ENCODE peak calls at places on chromosomes 13 and 19, in four cellular contexts. X is AG10803, J is left lung, O is A549. Y is an unnamed sample.

GRCh38 chr19:52086481-52086880 is 9.1 kb downstream of the ZNF841 start:
- DNase-seq in X (peak), J (no peak), O (no peak), Y (peak)

GRCh38 chr19:45472557-45473365 is 5.0 kb downstream of the FOSB start:
- DNase-seq in X (peak), J (no peak), O (no peak), Y (no peak)

GRCh38 chr19:47529018-47529742 is 14.3 kb upstream of the NAPA start:
- DNase-seq in X (no peak), J (no peak), O (no peak), Y (no peak)

GRCh38 chr19:45597425-45598111 is 4.4 kb downstream of the GPR4 start:
- DNase-seq in X (no peak), J (no peak), O (no peak), Y (no peak)

GRCh38 chr19:55353803-55354697 is 469 bp downstream of the COX6B2 start:
- DNase-seq in X (no peak), J (peak), O (peak), Y (peak)

GRCh38 chr13:107992542-107992941 is 222.8 kb downstream of the LIG4 start:
- DNase-seq in X (no peak), J (no peak), O (no peak), Y (no peak)

GRCh38 chr19:48196321-48196761 is 25.9 kb downstream of the ZSWIM9 start:
- DNase-seq in X (no peak), J (no peak), O (no peak), Y (no peak)

GRCh38 chr13:50691682-50692263 is 151.7 kb downstream of the DLEU7 start:
- DNase-seq in X (no peak), J (no peak), O (no peak), Y (no peak)

GRCh38 chr13:30002577-30002976 is 152.2 kb upstream of the UBL3 start:
- DNase-seq in X (peak), J (no peak), O (peak), Y (peak)

GRCh38 chr13:101127741-101128353 is 288.5 kb downstream of the NALCN start:
- DNase-seq in X (peak), J (no peak), O (peak), Y (peak)

GRCh38 chr19:29671393-29672076 is 6.3 kb downstream of the PLEKHF1 start:
- DNase-seq in X (no peak), J (peak), O (peak), Y (peak)

GRCh38 chr19:58439576-58440554 is at the start of gene ZNF132:
- DNase-seq in X (peak), J (peak), O (peak), Y (peak)

GRCh38 chr19:9352505-9352904 is 10.3 kb upstream of the ZNF177 start:
- DNase-seq in X (no peak), J (no peak), O (no peak), Y (no peak)

GRCh38 chr13:83007226-83007625 is 875.0 kb downstream of the SLITRK1 start:
- DNase-seq in X (no peak), J (no peak), O (no peak), Y (no peak)

GRCh38 chr19:30490760-30491159 is 118.6 kb downstream of the ZNF536 start:
- DNase-seq in X (no peak), J (no peak), O (no peak), Y (no peak)

GRCh38 chr13:114067381-114067885 is 65.0 kb downstream of the RASA3 start:
- DNase-seq in X (peak), J (peak), O (no peak), Y (peak)

GRCh38 chr19:55384576-55385235 is 614 bp upstream of the TMEM238 start:
- DNase-seq in X (no peak), J (no peak), O (no peak), Y (no peak)

GRCh38 chr19:1069009-1069779 is 2.2 kb downstream of the ARHGAP45 start:
- DNase-seq in X (no peak), J (peak), O (no peak), Y (no peak)

GRCh38 chr13:85896516-85897450 is 97.6 kb upstream of the SLITRK6 start:
- DNase-seq in X (no peak), J (no peak), O (peak), Y (no peak)

GRCh38 chr19:55172741-55173140 is 6.3 kb upstream of the DNAAF3 start:
- DNase-seq in X (peak), J (no peak), O (peak), Y (peak)

GRCh38 chr19:13938361-13939027 is at the start of gene PODNL1:
- DNase-seq in X (peak), J (peak), O (no peak), Y (peak)
- H3K4me3 ChIP-seq in X (peak), J (no peak), O (no peak), Y (peak)

GRCh38 chr19:10707440-10707839 is 6.2 kb downstream of the QTRT1 start:
- DNase-seq in X (no peak), J (no peak), O (no peak), Y (no peak)

GRCh38 chr19:10699650-10700335 is 1.4 kb upstream of the QTRT1 start:
- DNase-seq in X (peak), J (no peak), O (peak), Y (peak)

GRCh38 chr19:10706990-10707389 is 5.8 kb downstream of the QTRT1 start:
- DNase-seq in X (no peak), J (no peak), O (no peak), Y (no peak)

DNA sequence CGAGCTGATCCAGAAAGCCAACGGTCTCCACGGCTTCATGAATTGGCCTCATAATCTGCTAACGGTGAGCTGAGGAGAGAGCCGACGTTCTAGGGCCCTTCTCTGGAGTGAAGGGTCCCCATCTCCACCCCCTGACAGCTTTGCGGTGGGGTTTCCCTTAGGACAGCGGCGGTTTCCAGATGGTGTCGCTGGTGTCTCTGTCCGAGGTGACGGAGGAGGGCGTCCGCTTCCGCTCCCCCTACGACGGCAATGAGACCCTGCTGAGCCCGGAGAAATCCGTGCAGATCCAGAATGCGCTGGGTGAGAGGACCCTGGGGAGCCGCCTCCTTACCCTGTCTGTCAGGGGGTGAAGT is 692 bp downstream of the QTRT1 start:
- DNase-seq in X (no peak), J (no peak), O (no peak), Y (no peak)
- TF ChIP-seq CTCF in X (peak), J (no peak), O (no peak), Y (no peak)

DNA sequence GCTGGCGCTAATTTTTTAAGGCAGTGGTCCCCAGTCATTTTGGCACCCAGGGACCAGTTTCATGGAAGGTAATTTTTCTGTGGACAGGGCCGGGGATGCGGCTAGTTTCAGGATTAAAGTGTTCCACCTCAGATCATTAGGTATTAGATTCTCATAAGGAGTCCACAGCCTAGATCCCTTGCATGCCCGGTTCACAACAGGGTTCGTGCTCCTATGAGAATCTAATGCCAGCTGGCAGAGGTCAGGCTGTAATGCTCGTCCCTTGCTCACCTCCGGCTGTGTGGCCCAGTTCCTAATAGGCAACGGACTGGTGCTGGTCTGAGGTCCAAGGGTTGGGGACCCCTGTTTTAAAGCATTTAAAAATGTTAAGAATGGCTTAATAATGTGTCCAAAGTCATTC is 54.1 kb downstream of the GPC6 start:
- DNase-seq in X (no peak), J (no peak), O (no peak), Y (no peak)
- H3K4me3 ChIP-seq in X (no peak), J (no peak), O (no peak), Y (no peak)

GRCh38 chr19:8086849-8087248 is 34.3 kb downstream of the CCL25 start:
- DNase-seq in X (no peak), J (no peak), O (no peak), Y (no peak)
- TF ChIP-seq CTCF in X (no peak), J (no peak), O (no peak), Y (no peak)

GRCh38 chr19:53944416-53944815 is 18.3 kb upstream of the CACNG8 start:
- DNase-seq in X (no peak), J (no peak), O (no peak), Y (no peak)
- H3K4me3 ChIP-seq in X (no peak), J (no peak), O (no peak), Y (no peak)

GRCh38 chr13:36188446-36188845 is 25.9 kb downstream of the SOHLH2 start:
- DNase-seq in X (no peak), J (no peak), O (no peak), Y (no peak)

GRCh38 chr13:36192166-36192565 is 22.2 kb downstream of the SOHLH2 start:
- DNase-seq in X (peak), J (no peak), O (no peak), Y (no peak)

GRCh38 chr13:36190771-36191170 is 23.6 kb downstream of the SOHLH2 start:
- DNase-seq in X (no peak), J (no peak), O (no peak), Y (peak)

DNA sequence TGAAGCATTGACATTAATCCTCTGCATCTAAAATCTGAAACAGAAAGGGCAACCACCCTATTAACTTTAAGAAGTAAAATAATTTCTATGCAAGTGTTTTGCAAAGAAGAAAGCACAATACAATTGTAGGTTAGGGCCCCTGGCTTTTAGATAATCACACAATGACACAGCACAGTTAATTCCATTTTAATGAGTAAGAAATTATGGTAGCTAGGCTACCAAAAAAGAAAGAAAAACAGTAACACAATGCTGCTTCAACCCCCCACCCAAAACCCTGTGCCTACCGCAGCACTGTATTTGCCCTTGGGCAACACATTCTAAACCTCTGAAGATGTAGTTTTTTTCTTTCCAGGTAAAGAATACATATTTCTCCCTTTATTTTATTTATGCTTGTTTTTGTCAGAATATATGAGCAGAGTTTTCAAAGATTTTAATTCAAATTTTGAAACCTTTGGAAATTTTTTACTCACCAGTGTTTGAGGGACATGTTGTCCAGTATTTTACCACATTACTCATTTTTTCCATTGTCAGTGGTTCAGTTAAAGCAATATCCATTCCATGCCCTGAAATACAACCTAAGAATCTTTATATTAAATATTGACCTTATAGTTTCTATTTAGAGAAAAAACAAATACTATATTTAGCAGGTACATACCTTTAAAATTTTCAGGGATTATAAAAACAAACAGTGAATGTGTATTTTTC is 21.1 kb downstream of the SOHLH2 start:
- DNase-seq in X (peak), J (no peak), O (no peak), Y (peak)
- TF ChIP-seq CTCF in X (no peak), J (no peak), O (no peak), Y (no peak)

GRCh38 chr19:53870485-53870844 is 2.8 kb downstream of the MYADM start:
- DNase-seq in X (no peak), J (peak), O (peak), Y (no peak)
- H3K4me3 ChIP-seq in X (peak), J (peak), O (peak), Y (no peak)

Y was measured in fibroblast of mammary gland.